ENCODE peak calls at places on chromosomes 16 and 17, in nine cellular contexts. One of them, this sample, is unnamed. For H3K4me1, the result is how much of the 10 kb centered on the place peaks cover.

GRCh38 chr17:624341-624860 is 90.2 kb downstream of the VPS53 start:
- DNase-seq in SJSA1: no peak
- DNase-seq in fibroblast of lung: no peak
- DNase-seq in stomach: no peak
- DNase-seq in left lung: no peak
- DNase-seq in A549: no peak
- DNase-seq in breast epithelium: no peak
- DNase-seq in HCT116: no peak
- DNase-seq in psoas muscle: no peak
- DNase-seq in this sample: no peak

GRCh38 chr17:77426676-77427386 is 286.1 kb downstream of the SEC14L1 start:
- DNase-seq in SJSA1: no peak
- DNase-seq in fibroblast of lung: no peak
- DNase-seq in stomach: no peak
- DNase-seq in left lung: no peak
- DNase-seq in A549: no peak
- DNase-seq in breast epithelium: no peak
- DNase-seq in HCT116: no peak
- DNase-seq in psoas muscle: no peak
- DNase-seq in this sample: no peak

GRCh38 chr17:45914036-45914717 is 19.8 kb downstream of the MAPT start:
- DNase-seq in SJSA1: no peak
- DNase-seq in fibroblast of lung: no peak
- DNase-seq in stomach: no peak
- DNase-seq in left lung: no peak
- DNase-seq in A549: no peak
- DNase-seq in breast epithelium: no peak
- DNase-seq in HCT116: no peak
- DNase-seq in psoas muscle: no peak
- DNase-seq in this sample: no peak

GRCh38 chr16:499924-500323 is 27.6 kb upstream of the CAPN15 start:
- DNase-seq in SJSA1: no peak
- DNase-seq in fibroblast of lung: no peak
- DNase-seq in stomach: no peak
- DNase-seq in left lung: no peak
- DNase-seq in A549: no peak
- DNase-seq in breast epithelium: no peak
- DNase-seq in HCT116: no peak
- DNase-seq in psoas muscle: no peak
- DNase-seq in this sample: no peak

GRCh38 chr17:77100009-77100408 is 40.8 kb upstream of the SEC14L1 start:
- DNase-seq in SJSA1: no peak
- DNase-seq in fibroblast of lung: no peak
- DNase-seq in stomach: peak
- DNase-seq in left lung: peak
- DNase-seq in A549: no peak
- DNase-seq in breast epithelium: no peak
- DNase-seq in HCT116: no peak
- DNase-seq in psoas muscle: peak
- DNase-seq in this sample: peak

GRCh38 chr17:28370035-28370743 is at the start of gene VTN:
- DNase-seq in SJSA1: no peak
- DNase-seq in fibroblast of lung: peak
- DNase-seq in stomach: peak
- DNase-seq in left lung: no peak
- DNase-seq in A549: peak
- DNase-seq in breast epithelium: no peak
- DNase-seq in HCT116: no peak
- DNase-seq in psoas muscle: no peak
- DNase-seq in this sample: no peak

GRCh38 chr17:74943808-74944522 is 8.3 kb downstream of the OTOP3 start:
- DNase-seq in SJSA1: no peak
- DNase-seq in fibroblast of lung: no peak
- DNase-seq in stomach: no peak
- DNase-seq in left lung: no peak
- DNase-seq in A549: peak
- DNase-seq in breast epithelium: no peak
- DNase-seq in HCT116: no peak
- DNase-seq in psoas muscle: no peak
- DNase-seq in this sample: no peak

GRCh38 chr16:87445486-87445885 is 47.3 kb downstream of the ZCCHC14 start:
- DNase-seq in SJSA1: peak
- DNase-seq in fibroblast of lung: peak
- DNase-seq in stomach: no peak
- DNase-seq in left lung: no peak
- DNase-seq in A549: no peak
- DNase-seq in breast epithelium: no peak
- DNase-seq in HCT116: no peak
- DNase-seq in psoas muscle: peak
- DNase-seq in this sample: no peak

GRCh38 chr17:77908501-77908900 is 50.0 kb upstream of the TNRC6C start:
- DNase-seq in SJSA1: no peak
- DNase-seq in fibroblast of lung: no peak
- DNase-seq in stomach: no peak
- DNase-seq in left lung: no peak
- DNase-seq in A549: no peak
- DNase-seq in breast epithelium: no peak
- DNase-seq in HCT116: no peak
- DNase-seq in psoas muscle: no peak
- DNase-seq in this sample: no peak

GRCh38 chr17:82864721-82865240 is 25.0 kb upstream of the ZNF750 start:
- DNase-seq in SJSA1: no peak
- DNase-seq in fibroblast of lung: no peak
- DNase-seq in stomach: no peak
- DNase-seq in left lung: no peak
- DNase-seq in A549: no peak
- DNase-seq in breast epithelium: no peak
- DNase-seq in HCT116: no peak
- DNase-seq in psoas muscle: peak
- DNase-seq in this sample: no peak

GRCh38 chr17:48559609-48560451 is 14.9 kb upstream of the HOXB2 start:
- DNase-seq in SJSA1: no peak
- DNase-seq in fibroblast of lung: no peak
- DNase-seq in stomach: no peak
- DNase-seq in left lung: peak
- DNase-seq in A549: no peak
- DNase-seq in breast epithelium: no peak
- DNase-seq in HCT116: no peak
- DNase-seq in psoas muscle: no peak
- DNase-seq in this sample: no peak

GRCh38 chr16:1145383-1146100 is 7.4 kb upstream of the CACNA1H start:
- DNase-seq in SJSA1: no peak
- DNase-seq in fibroblast of lung: no peak
- DNase-seq in stomach: no peak
- DNase-seq in left lung: no peak
- DNase-seq in A549: no peak
- DNase-seq in breast epithelium: no peak
- DNase-seq in HCT116: no peak
- DNase-seq in psoas muscle: no peak
- DNase-seq in this sample: no peak

GRCh38 chr16:11250786-11251524 is 5.0 kb downstream of the SOCS1 start:
- DNase-seq in SJSA1: no peak
- DNase-seq in fibroblast of lung: no peak
- DNase-seq in stomach: no peak
- DNase-seq in left lung: no peak
- DNase-seq in A549: no peak
- DNase-seq in breast epithelium: no peak
- DNase-seq in HCT116: no peak
- DNase-seq in psoas muscle: no peak
- DNase-seq in this sample: no peak

GRCh38 chr16:11250091-11250785 is 5.8 kb downstream of the SOCS1 start:
- DNase-seq in SJSA1: no peak
- DNase-seq in fibroblast of lung: no peak
- DNase-seq in stomach: no peak
- DNase-seq in left lung: no peak
- DNase-seq in A549: no peak
- DNase-seq in breast epithelium: no peak
- DNase-seq in HCT116: no peak
- DNase-seq in psoas muscle: no peak
- DNase-seq in this sample: no peak

GRCh38 chr16:11249233-11250061 is 6.6 kb downstream of the SOCS1 start:
- DNase-seq in SJSA1: no peak
- DNase-seq in fibroblast of lung: no peak
- DNase-seq in stomach: no peak
- DNase-seq in left lung: no peak
- DNase-seq in A549: no peak
- DNase-seq in breast epithelium: no peak
- DNase-seq in HCT116: no peak
- DNase-seq in psoas muscle: no peak
- DNase-seq in this sample: no peak

GRCh38 chr16:11245988-11246387 is 10.0 kb downstream of the SOCS1 start:
- DNase-seq in SJSA1: no peak
- DNase-seq in fibroblast of lung: no peak
- DNase-seq in stomach: no peak
- DNase-seq in left lung: no peak
- DNase-seq in A549: no peak
- DNase-seq in breast epithelium: no peak
- DNase-seq in HCT116: no peak
- DNase-seq in psoas muscle: no peak
- DNase-seq in this sample: no peak

DNA sequence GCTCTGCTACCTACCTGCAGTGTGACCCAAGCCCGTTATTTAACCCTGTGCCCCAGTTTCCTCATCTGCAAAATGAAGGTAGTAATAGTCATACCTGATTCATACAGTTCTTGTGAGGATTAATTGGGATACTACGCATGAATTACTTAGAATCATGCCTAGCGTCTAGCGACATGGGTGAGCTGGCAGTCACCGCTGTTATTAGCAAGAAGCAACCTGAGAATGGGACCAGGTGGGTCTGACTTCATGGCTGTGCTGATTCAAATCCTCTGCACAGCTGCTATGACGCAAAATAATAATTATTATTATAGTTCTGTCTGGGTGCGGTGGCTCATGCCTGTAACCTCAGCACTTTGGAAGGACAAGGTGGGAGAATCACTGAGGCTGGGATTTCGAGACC is 7.9 kb downstream of the SOCS1 start:
- DNase-seq in SJSA1: no peak
- DNase-seq in fibroblast of lung: no peak
- DNase-seq in stomach: no peak
- DNase-seq in left lung: no peak
- DNase-seq in A549: no peak
- DNase-seq in breast epithelium: no peak
- DNase-seq in HCT116: no peak
- DNase-seq in psoas muscle: no peak
- DNase-seq in this sample: no peak
- H3K4me1 ChIP-seq in SJSA1: under half
- H3K4me1 ChIP-seq in fibroblast of lung: under half
- H3K4me1 ChIP-seq in stomach: under half
- H3K4me1 ChIP-seq in left lung: under half
- H3K4me1 ChIP-seq in A549: under half
- H3K4me1 ChIP-seq in breast epithelium: under half
- H3K4me1 ChIP-seq in HCT116: under half
- H3K4me1 ChIP-seq in psoas muscle: under half
- H3K4me1 ChIP-seq in this sample: under half

DNA sequence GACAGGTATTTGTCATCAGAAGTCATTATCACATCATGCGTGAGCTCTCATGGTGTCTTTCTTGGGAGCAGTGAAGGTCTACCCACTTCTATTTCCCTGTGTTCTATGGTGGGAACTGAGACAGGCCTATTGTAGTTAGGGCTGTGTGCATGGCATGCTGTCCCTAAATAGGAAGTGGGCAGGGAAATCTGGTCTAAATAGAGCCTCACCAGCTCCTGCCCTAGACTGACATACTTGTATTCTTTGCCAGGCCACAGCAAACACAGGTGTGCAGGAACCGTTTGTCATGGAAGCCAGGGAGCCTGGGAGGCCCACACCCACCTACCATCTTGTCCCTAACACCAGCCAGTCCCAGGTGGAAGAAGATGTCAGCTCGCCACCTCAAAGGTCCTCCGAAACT is 10.1 kb downstream of the SLC7A6 start:
- DNase-seq in SJSA1: no peak
- DNase-seq in fibroblast of lung: no peak
- DNase-seq in stomach: no peak
- DNase-seq in left lung: no peak
- DNase-seq in A549: no peak
- DNase-seq in breast epithelium: no peak
- DNase-seq in HCT116: no peak
- DNase-seq in psoas muscle: no peak
- DNase-seq in this sample: no peak
- H3K4me1 ChIP-seq in SJSA1: under half
- H3K4me1 ChIP-seq in fibroblast of lung: under half
- H3K4me1 ChIP-seq in stomach: half or more
- H3K4me1 ChIP-seq in left lung: under half
- H3K4me1 ChIP-seq in A549: under half
- H3K4me1 ChIP-seq in breast epithelium: under half
- H3K4me1 ChIP-seq in HCT116: under half
- H3K4me1 ChIP-seq in psoas muscle: half or more
- H3K4me1 ChIP-seq in this sample: under half

GRCh38 chr17:42564815-42565522 is 1.9 kb upstream of the MLX start:
- DNase-seq in SJSA1: no peak
- DNase-seq in fibroblast of lung: no peak
- DNase-seq in stomach: no peak
- DNase-seq in left lung: no peak
- DNase-seq in A549: no peak
- DNase-seq in breast epithelium: no peak
- DNase-seq in HCT116: no peak
- DNase-seq in psoas muscle: no peak
- DNase-seq in this sample: no peak
- H3K4me1 ChIP-seq in SJSA1: under half
- H3K4me1 ChIP-seq in fibroblast of lung: under half
- H3K4me1 ChIP-seq in stomach: half or more
- H3K4me1 ChIP-seq in left lung: half or more
- H3K4me1 ChIP-seq in A549: under half
- H3K4me1 ChIP-seq in breast epithelium: under half
- H3K4me1 ChIP-seq in HCT116: half or more
- H3K4me1 ChIP-seq in psoas muscle: under half
- H3K4me1 ChIP-seq in this sample: under half

GRCh38 chr16:89562027-89562599 is 1.6 kb downstream of the RPL13 start:
- DNase-seq in SJSA1: no peak
- DNase-seq in fibroblast of lung: no peak
- DNase-seq in stomach: peak
- DNase-seq in left lung: no peak
- DNase-seq in A549: peak
- DNase-seq in breast epithelium: no peak
- DNase-seq in HCT116: no peak
- DNase-seq in psoas muscle: no peak
- DNase-seq in this sample: peak

GRCh38 chr16:89564476-89565255 is 4.2 kb downstream of the RPL13 start:
- DNase-seq in SJSA1: no peak
- DNase-seq in fibroblast of lung: no peak
- DNase-seq in stomach: no peak
- DNase-seq in left lung: no peak
- DNase-seq in A549: no peak
- DNase-seq in breast epithelium: no peak
- DNase-seq in HCT116: no peak
- DNase-seq in psoas muscle: no peak
- DNase-seq in this sample: peak

GRCh38 chr16:89561195-89562026 is 929 bp downstream of the RPL13 start:
- DNase-seq in SJSA1: no peak
- DNase-seq in fibroblast of lung: no peak
- DNase-seq in stomach: no peak
- DNase-seq in left lung: no peak
- DNase-seq in A549: no peak
- DNase-seq in breast epithelium: no peak
- DNase-seq in HCT116: no peak
- DNase-seq in psoas muscle: no peak
- DNase-seq in this sample: no peak

GRCh38 chr16:89563639-89564392 is 3.3 kb downstream of the RPL13 start:
- DNase-seq in SJSA1: no peak
- DNase-seq in fibroblast of lung: no peak
- DNase-seq in stomach: no peak
- DNase-seq in left lung: no peak
- DNase-seq in A549: no peak
- DNase-seq in breast epithelium: no peak
- DNase-seq in HCT116: no peak
- DNase-seq in psoas muscle: no peak
- DNase-seq in this sample: no peak

GRCh38 chr16:89562939-89563338 is 2.5 kb downstream of the RPL13 start:
- DNase-seq in SJSA1: no peak
- DNase-seq in fibroblast of lung: no peak
- DNase-seq in stomach: no peak
- DNase-seq in left lung: no peak
- DNase-seq in A549: no peak
- DNase-seq in breast epithelium: no peak
- DNase-seq in HCT116: no peak
- DNase-seq in psoas muscle: no peak
- DNase-seq in this sample: no peak
- H3K4me1 ChIP-seq in SJSA1: under half
- H3K4me1 ChIP-seq in fibroblast of lung: under half
- H3K4me1 ChIP-seq in stomach: half or more
- H3K4me1 ChIP-seq in left lung: half or more
- H3K4me1 ChIP-seq in A549: half or more
- H3K4me1 ChIP-seq in breast epithelium: under half
- H3K4me1 ChIP-seq in HCT116: half or more
- H3K4me1 ChIP-seq in psoas muscle: half or more
- H3K4me1 ChIP-seq in this sample: under half